ENCODE peak calls at places on chromosomes 11 and 22, in seven cellular contexts. One of them, this sample, is unnamed.

GRCh38 chr11:56764976-56765375 is 16.5 kb upstream of the OR9G4 start:
- DNase-seq in hepatic stellate cell: no peak
- DNase-seq in right atrium auricular region: no peak
- DNase-seq in AG08396: no peak
- DNase-seq in fibroblast of pulmonary artery: no peak
- DNase-seq in HTR-8/SVneo: no peak
- DNase-seq in NCI-H2081: no peak
- DNase-seq in this sample: no peak

GRCh38 chr11:64629796-64630562 is 39.0 kb downstream of the SLC22A12 start:
- DNase-seq in hepatic stellate cell: no peak
- DNase-seq in right atrium auricular region: no peak
- DNase-seq in AG08396: no peak
- DNase-seq in fibroblast of pulmonary artery: no peak
- DNase-seq in HTR-8/SVneo: no peak
- DNase-seq in NCI-H2081: no peak
- DNase-seq in this sample: no peak

GRCh38 chr22:42997577-42997976 is 17.4 kb downstream of the PACSIN2 start:
- DNase-seq in hepatic stellate cell: no peak
- DNase-seq in right atrium auricular region: no peak
- DNase-seq in AG08396: no peak
- DNase-seq in fibroblast of pulmonary artery: no peak
- DNase-seq in HTR-8/SVneo: no peak
- DNase-seq in NCI-H2081: no peak
- DNase-seq in this sample: no peak

GRCh38 chr11:86672007-86672621 is at the start of gene ME3:
- DNase-seq in hepatic stellate cell: peak
- DNase-seq in right atrium auricular region: peak
- DNase-seq in AG08396: peak
- DNase-seq in fibroblast of pulmonary artery: peak
- DNase-seq in HTR-8/SVneo: peak
- DNase-seq in NCI-H2081: peak
- DNase-seq in this sample: peak

GRCh38 chr11:110747531-110747930 is 35.3 kb upstream of the ARHGAP20 start:
- DNase-seq in hepatic stellate cell: no peak
- DNase-seq in right atrium auricular region: no peak
- DNase-seq in AG08396: no peak
- DNase-seq in fibroblast of pulmonary artery: no peak
- DNase-seq in HTR-8/SVneo: no peak
- DNase-seq in NCI-H2081: no peak
- DNase-seq in this sample: no peak

GRCh38 chr11:33736148-33736809 is at the start of gene CD59:
- DNase-seq in hepatic stellate cell: peak
- DNase-seq in right atrium auricular region: peak
- DNase-seq in AG08396: peak
- DNase-seq in fibroblast of pulmonary artery: peak
- DNase-seq in HTR-8/SVneo: peak
- DNase-seq in NCI-H2081: peak
- DNase-seq in this sample: peak

GRCh38 chr11:17395554-17395961 is 7.1 kb upstream of the KCNJ11 start:
- DNase-seq in hepatic stellate cell: no peak
- DNase-seq in right atrium auricular region: no peak
- DNase-seq in AG08396: no peak
- DNase-seq in fibroblast of pulmonary artery: no peak
- DNase-seq in HTR-8/SVneo: no peak
- DNase-seq in NCI-H2081: no peak
- DNase-seq in this sample: no peak

GRCh38 chr11:83025267-83025704 is 46.4 kb downstream of the RAB30 start:
- DNase-seq in hepatic stellate cell: no peak
- DNase-seq in right atrium auricular region: no peak
- DNase-seq in AG08396: no peak
- DNase-seq in fibroblast of pulmonary artery: no peak
- DNase-seq in HTR-8/SVneo: no peak
- DNase-seq in NCI-H2081: peak
- DNase-seq in this sample: no peak

GRCh38 chr22:46336119-46337078 is 885 bp downstream of the TRMU start:
- DNase-seq in hepatic stellate cell: peak
- DNase-seq in right atrium auricular region: no peak
- DNase-seq in AG08396: peak
- DNase-seq in fibroblast of pulmonary artery: peak
- DNase-seq in HTR-8/SVneo: no peak
- DNase-seq in NCI-H2081: peak
- DNase-seq in this sample: no peak